ENCODE peak calls at places on chromosome 13, in six cellular contexts. L, Y, R, E, J and N are unnamed samples.

GRCh38 chr13:74825170-74825948 is 656.6 kb downstream of the TBC1D4 start:
- DNase-seq in E (no peak), Y (no peak), L (peak; percentile 24), R (no peak), J (peak; percentile 91), N (no peak)

GRCh38 chr13:83325454-83325853 is 556.8 kb downstream of the SLITRK1 start:
- DNase-seq in J (peak; percentile 82), E (no peak), Y (no peak), R (no peak), L (no peak), N (no peak)

GRCh38 chr13:110758195-110758594 is 44.7 kb downstream of the ING1 start:
- DNase-seq in R (no peak), Y (no peak), L (no peak), E (no peak), J (peak; percentile 65), N (no peak)

GRCh38 chr13:23806874-23807522 is 82.2 kb downstream of the MIPEP start:
- DNase-seq in E (no peak), Y (no peak), L (no peak), J (no peak), R (no peak), N (no peak)

GRCh38 chr13:21583496-21583895 is 20.5 kb downstream of the MICU2 start:
- DNase-seq in E (no peak), J (no peak), R (no peak), L (no peak), Y (peak; percentile 31), N (no peak)

GRCh38 chr13:49494645-49495044 is 1.1 kb upstream of the PHF11 start:
- DNase-seq in Y (no peak), R (no peak), J (no peak), L (no peak), E (no peak), N (no peak)

GRCh38 chr13:70523622-70524021 is 415.4 kb upstream of the KLHL1 start:
- DNase-seq in L (no peak), Y (no peak), J (peak; percentile 13), R (no peak), E (no peak), N (no peak)

GRCh38 chr13:43360196-43360595 is 336.8 kb downstream of the DNAJC15 start:
- DNase-seq in E (no peak), Y (no peak), R (no peak), J (no peak), L (no peak), N (no peak)

GRCh38 chr13:76326343-76326742 is 559.9 kb downstream of the KCTD12 start:
- DNase-seq in E (no peak), L (no peak), R (no peak), Y (no peak), J (no peak), N (no peak)

GRCh38 chr13:42654212-42654611 is 80.3 kb downstream of the TNFSF11 start:
- DNase-seq in J (no peak), E (no peak), R (no peak), L (no peak), Y (no peak), N (no peak)

GRCh38 chr13:50055454-50055853 is 40.2 kb downstream of the KCNRG start:
- DNase-seq in R (no peak), J (no peak), L (no peak), Y (no peak), E (no peak), N (no peak)

GRCh38 chr13:109666656-109667448 is 119.5 kb downstream of the IRS2 start:
- DNase-seq in E (no peak), L (no peak), R (peak; percentile 26), J (peak; percentile 21), Y (no peak), N (no peak)

GRCh38 chr13:96338030-96338429 is 248.1 kb downstream of the HS6ST3 start:
- DNase-seq in R (no peak), Y (no peak), J (no peak), L (no peak), E (no peak), N (no peak)

GRCh38 chr13:113034451-113035208 is 65.6 kb downstream of the MCF2L start:
- DNase-seq in R (peak; percentile 38), J (peak; percentile 66), L (peak; percentile 47), Y (peak; percentile 15), E (no peak), N (no peak)

GRCh38 chr13:29955137-29955650 is 104.8 kb upstream of the UBL3 start:
- DNase-seq in L (no peak), R (no peak), J (no peak), E (no peak), Y (no peak), N (no peak)

GRCh38 chr13:60756306-60756705 is 359.3 kb downstream of the TDRD3 start:
- DNase-seq in R (no peak), Y (no peak), J (no peak), L (no peak), E (no peak), N (no peak)

GRCh38 chr13:32316476-32316875 is 1.2 kb downstream of the BRCA2 start:
- DNase-seq in J (peak; percentile 25), R (no peak), L (no peak), E (no peak), Y (no peak), N (no peak)

GRCh38 chr13:93226623-93227279 is at the start of gene GPC6:
- DNase-seq in R (no peak), Y (no peak), E (no peak), L (no peak), J (peak; percentile 94), N (no peak)
- H3K4me3 ChIP-seq in R (peak within 1 kb of the TSS; percentile 52), Y (peak within 1 kb of the TSS; percentile 94), E (no peak within 1 kb of the TSS), L (peak within 1 kb of the TSS; percentile 26), J (peak within 1 kb of the TSS; percentile 82), N (no peak within 1 kb of the TSS)

GRCh38 chr13:46641274-46642081 is 88.5 kb downstream of the LRCH1 start:
- DNase-seq in Y (no peak), R (peak; percentile 51), E (no peak), J (no peak), L (no peak), N (no peak)
- H3K4me3 ChIP-seq in Y (no peak overlapping the region), R (peak overlapping the region; percentile 7), E (no peak overlapping the region), J (no peak overlapping the region), L (no peak overlapping the region), N (no peak overlapping the region)

GRCh38 chr13:79482271-79482970 is 1.5 kb downstream of the NDFIP2 start:
- DNase-seq in J (no peak), R (no peak), L (no peak), E (no peak), Y (no peak), N (no peak)
- H3K4me3 ChIP-seq in J (peak overlapping the region; percentile 88), R (peak overlapping the region; percentile 68), L (no peak overlapping the region), E (peak overlapping the region; percentile 83), Y (no peak overlapping the region), N (no peak overlapping the region)

DNA sequence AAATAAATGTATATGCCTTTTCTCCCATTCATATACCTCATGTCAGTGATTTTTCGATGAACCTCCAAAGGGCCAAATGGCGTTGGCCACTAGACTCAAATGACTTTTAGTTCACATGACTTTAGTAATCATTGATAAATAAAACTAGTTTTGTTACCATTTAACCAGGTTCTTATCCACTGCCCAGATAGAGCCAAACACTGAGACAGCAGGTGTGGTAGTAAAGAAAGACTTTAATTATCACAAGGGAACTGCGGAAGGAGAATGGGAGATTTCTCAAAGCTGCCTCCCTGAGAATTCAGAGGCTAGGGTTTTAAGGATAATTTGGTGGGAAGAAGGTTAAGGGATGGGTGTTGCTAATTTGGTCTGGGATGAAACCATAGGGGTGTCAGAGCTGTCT is 19.4 kb upstream of the KBTBD6 start:
- DNase-seq in E (no peak), J (no peak), Y (no peak), R (no peak), L (no peak), N (no peak)
- H3K4me3 ChIP-seq in E (no peak overlapping the region), J (no peak overlapping the region), Y (no peak overlapping the region), R (no peak overlapping the region), L (no peak overlapping the region), N (no peak overlapping the region)

DNA sequence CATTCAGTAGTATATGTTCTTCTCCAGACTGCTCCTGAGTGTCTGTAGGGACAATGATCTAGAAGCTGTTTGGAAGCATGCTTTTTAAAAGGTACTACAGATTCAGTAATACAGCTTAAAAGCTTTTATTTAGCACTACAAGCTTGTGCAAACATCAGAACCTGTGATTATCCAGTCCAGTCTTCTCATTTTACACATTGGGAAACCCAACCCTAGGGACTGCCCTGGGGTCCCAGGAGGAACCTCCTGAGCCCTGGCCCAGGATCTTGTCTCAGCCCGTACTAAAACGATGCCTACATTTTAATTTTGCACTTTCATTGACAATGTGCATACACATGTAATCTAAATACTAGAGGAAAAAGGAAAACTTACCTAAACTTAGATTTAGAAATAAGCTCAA is 12.5 kb downstream of the DOCK9 start:
- DNase-seq in L (no peak), R (no peak), J (no peak), Y (no peak), E (no peak), N (no peak)
- H3K4me3 ChIP-seq in L (no peak overlapping the region), R (no peak overlapping the region), J (no peak overlapping the region), Y (no peak overlapping the region), E (no peak overlapping the region), N (no peak overlapping the region)

GRCh38 chr13:89856512-89856911 is 1491.0 kb upstream of the MIR17HG start:
- DNase-seq in E (no peak), Y (no peak), L (no peak), R (no peak), J (no peak), N (no peak)
- H3K4me3 ChIP-seq in E (no peak overlapping the region), Y (no peak overlapping the region), L (no peak overlapping the region), R (no peak overlapping the region), J (no peak overlapping the region), N (no peak overlapping the region)

GRCh38 chr13:20190481-20191310 is 2.0 kb downstream of the GJB2 start:
- DNase-seq in J (peak; percentile 94), L (no peak), E (no peak), Y (no peak), R (no peak), N (no peak)
- H3K4me3 ChIP-seq in J (peak overlapping the region; percentile 17), L (no peak overlapping the region), E (no peak overlapping the region), Y (no peak overlapping the region), R (no peak overlapping the region), N (no peak overlapping the region)

DNA sequence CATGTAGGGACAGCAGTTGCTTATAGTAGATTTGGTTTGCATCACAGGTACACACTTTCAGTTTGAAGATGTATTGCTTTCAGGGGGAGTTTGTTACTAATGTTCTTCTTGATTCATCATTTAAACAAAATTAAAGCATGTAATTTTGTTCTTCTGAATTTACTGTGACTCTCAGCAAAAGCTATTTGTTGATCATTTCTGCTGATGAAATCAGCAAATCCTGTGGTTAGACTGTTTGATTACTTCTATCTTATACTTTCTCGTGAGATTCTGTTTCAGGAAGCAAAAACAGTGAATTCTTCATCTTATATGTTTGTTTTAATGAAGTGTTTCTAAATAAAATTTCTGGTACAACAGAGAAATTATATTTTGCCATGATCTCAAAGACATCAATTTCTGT is 497.6 kb downstream of the GPC6 start:
- DNase-seq in J (no peak), L (no peak), E (no peak), R (no peak), Y (no peak), N (no peak)
- H3K4me3 ChIP-seq in J (no peak overlapping the region), L (no peak overlapping the region), E (no peak overlapping the region), R (no peak overlapping the region), Y (no peak overlapping the region), N (no peak overlapping the region)